ENCODE peak calls at places on chromosomes 13 and 19, in eight cellular contexts. H is Panc1; P is mucosa of descending colon; Y is ovary; F is stimulated activated CD4-positive, alpha-beta T cell treated with anti-CD3 and anti-CD28 coated beads, Interleukin-4, amount 100 ng/mL, for 48 hours; B is kidney tubule cell; R is Peyer's patch; K is DMS53. E is an unnamed sample.

GRCh38 chr13:111411186-111411858 is 90.9 kb downstream of the TEX29 start:
- DNase-seq in H (no peak), P (no peak), Y (no peak), F (no peak), B (no peak), R (no peak), K (no peak), E (no peak)

GRCh38 chr19:5115771-5116202 is 146.9 kb downstream of the KDM4B start:
- DNase-seq in H (no peak), P (no peak), Y (no peak), F (no peak), B (no peak), R (no peak), K (no peak), E (no peak)

GRCh38 chr13:27853345-27853744 is 61.1 kb downstream of the GSX1 start:
- DNase-seq in H (no peak), P (no peak), Y (no peak), F (no peak), B (no peak), R (no peak), K (no peak), E (no peak)

GRCh38 chr13:51832471-51833152 is 12.4 kb downstream of the TMEM272 start:
- DNase-seq in H (no peak), P (no peak), Y (no peak), F (no peak), B (no peak), R (peak), K (peak), E (no peak)

GRCh38 chr13:40318366-40318765 is 348.1 kb downstream of the FOXO1 start:
- DNase-seq in H (no peak), P (no peak), Y (peak), F (no peak), B (no peak), R (peak), K (peak), E (peak)

GRCh38 chr13:21557995-21558394 is 46.0 kb downstream of the MICU2 start:
- DNase-seq in H (no peak), P (no peak), Y (no peak), F (no peak), B (no peak), R (no peak), K (peak), E (peak)

GRCh38 chr13:98310485-98311199 is 133.6 kb upstream of the RNF113B start:
- DNase-seq in H (no peak), P (no peak), Y (no peak), F (no peak), B (peak), R (no peak), K (no peak), E (no peak)

GRCh38 chr13:37656247-37656940 is 57.8 kb upstream of the POSTN start:
- DNase-seq in H (peak), P (no peak), Y (no peak), F (no peak), B (peak), R (no peak), K (no peak), E (peak)

GRCh38 chr19:4121815-4122214 is 2.1 kb downstream of the MAP2K2 start:
- DNase-seq in H (no peak), P (no peak), Y (no peak), F (no peak), B (no peak), R (no peak), K (no peak), E (no peak)

GRCh38 chr19:39007096-39007495 is 25.3 kb downstream of the FBXO27 start:
- DNase-seq in H (no peak), P (no peak), Y (no peak), F (no peak), B (no peak), R (no peak), K (peak), E (no peak)

GRCh38 chr19:52898101-52898500 is 666 bp upstream of the ZNF320 start:
- DNase-seq in H (no peak), P (no peak), Y (peak), F (no peak), B (peak), R (no peak), K (peak), E (no peak)

GRCh38 chr19:18568367-18568766 is 3.3 kb upstream of the UBA52 start:
- DNase-seq in H (no peak), P (no peak), Y (no peak), F (no peak), B (no peak), R (no peak), K (no peak), E (no peak)

GRCh38 chr13:76697277-76697676 is 188.9 kb downstream of the KCTD12 start:
- DNase-seq in H (no peak), P (no peak), Y (no peak), F (no peak), B (peak), R (no peak), K (no peak), E (no peak)

GRCh38 chr13:95222733-95223018 is 78.6 kb downstream of the ABCC4 start:
- DNase-seq in H (no peak), P (no peak), Y (no peak), F (no peak), B (no peak), R (no peak), K (no peak), E (no peak)

GRCh38 chr19:55581145-55581827 is 638 bp upstream of the ZNF579 start:
- DNase-seq in H (no peak), P (peak), Y (no peak), F (no peak), B (no peak), R (no peak), K (peak), E (no peak)

GRCh38 chr13:73708393-73708985 is 425.7 kb downstream of the KLF12 start:
- DNase-seq in H (peak), P (no peak), Y (peak), F (peak), B (peak), R (no peak), K (peak), E (peak)

GRCh38 chr13:83563499-83563898 is 318.8 kb downstream of the SLITRK1 start:
- DNase-seq in H (no peak), P (no peak), Y (no peak), F (no peak), B (no peak), R (no peak), K (no peak), E (no peak)